ENCODE peak calls at places on chromosomes 2 and 18, in five cellular contexts. A, J, E, V and C are unnamed samples.

GRCh38 chr2:234500394-234501006 is 3.6 kb upstream of the ARL4C start:
- ATAC-seq in A (peak; percentile 51), J (no peak), E (peak; percentile 59), V (peak; percentile 69), C (peak; percentile 55)

GRCh38 chr2:119197125-119197403 is 26.6 kb upstream of the STEAP3 start:
- ATAC-seq in A (no peak), J (no peak), E (no peak), V (no peak), C (no peak)

GRCh38 chr2:133843091-133843490 is 274.8 kb upstream of the NCKAP5 start:
- ATAC-seq in A (no peak), J (no peak), E (no peak), V (no peak), C (no peak)

GRCh38 chr2:46847185-46847710 is 68.4 kb downstream of the MCFD2 start:
- ATAC-seq in A (peak; percentile 46), J (peak; percentile 75), E (no peak), V (no peak), C (no peak)

GRCh38 chr2:98656800-98657199 is 48.4 kb downstream of the UNC50 start:
- ATAC-seq in A (no peak), J (no peak), E (peak; percentile 55), V (peak; percentile 33), C (peak; percentile 48)

GRCh38 chr2:205684871-205685313 is 2.6 kb downstream of the NRP2 start:
- ATAC-seq in A (peak; percentile 8), J (peak; percentile 7), E (no peak), V (no peak), C (no peak)

GRCh38 chr2:149894226-149894625 is 306.7 kb upstream of the MMADHC start:
- ATAC-seq in A (no peak), J (no peak), E (no peak), V (no peak), C (no peak)

GRCh38 chr2:120175000-120175581 is 48.1 kb downstream of the TMEM185B start:
- ATAC-seq in A (peak; percentile 67), J (peak; percentile 64), E (no peak), V (no peak), C (no peak)

GRCh38 chr2:158835431-158835830 is 40.3 kb downstream of the DAPL1 start:
- ATAC-seq in A (no peak), J (no peak), E (no peak), V (no peak), C (no peak)

GRCh38 chr2:16943279-16943958 is 277.8 kb upstream of the CYRIA start:
- ATAC-seq in A (no peak), J (peak; percentile 55), E (no peak), V (no peak), C (no peak)

GRCh38 chr2:181176540-181176939 is 196.1 kb downstream of the UBE2E3 start:
- ATAC-seq in A (no peak), J (no peak), E (no peak), V (no peak), C (no peak)

GRCh38 chr2:162014751-162015150 is 59.3 kb downstream of the DPP4 start:
- ATAC-seq in A (no peak), J (no peak), E (no peak), V (no peak), C (no peak)

GRCh38 chr2:31302940-31303563 is 69.1 kb downstream of the EHD3 start:
- ATAC-seq in A (no peak), J (peak; percentile 61), E (no peak), V (no peak), C (no peak)

GRCh38 chr18:50697509-50697908 is 122.3 kb downstream of the MRO start:
- ATAC-seq in A (no peak), J (no peak), E (no peak), V (no peak), C (no peak)

GRCh38 chr18:51330148-51330547 is 132.7 kb upstream of the MEX3C start:
- ATAC-seq in A (no peak), J (no peak), E (no peak), V (no peak), C (no peak)

GRCh38 chr2:182616471-182617393 is 99.3 kb upstream of the DNAJC10 start:
- ATAC-seq in A (no peak), J (no peak), E (no peak), V (no peak), C (no peak)